ENCODE peak calls at places on chromosomes 16 and 17, in four cellular contexts. T is HepG2, D is K562, Q is IMR-90. F is an unnamed sample.

GRCh38 chr17:72388765-72389473 is 268.1 kb downstream of the SOX9 start:
- DNase-seq in D (no peak), T (no peak), Q (no peak), F (peak)

GRCh38 chr16:12723681-12724080 is 80.0 kb downstream of the CPPED1 start:
- DNase-seq in T (no peak), D (no peak), Q (no peak), F (no peak)

GRCh38 chr16:72990003-72990521 is 57.9 kb downstream of the ZFHX3 start:
- DNase-seq in T (no peak), D (no peak), Q (peak), F (peak)

GRCh38 chr17:81566461-81567126 is 14.4 kb upstream of the FAAP100 start:
- DNase-seq in Q (peak), T (no peak), D (no peak), F (peak)

GRCh38 chr16:11249233-11250061 is 6.6 kb downstream of the SOCS1 start:
- DNase-seq in D (no peak), Q (peak), T (no peak), F (no peak)

GRCh38 chr16:31355701-31356100 is 725 bp downstream of the ITGAX start:
- DNase-seq in D (no peak), Q (no peak), T (no peak), F (no peak)

GRCh38 chr16:30609002-30609927 is 924 bp downstream of the ZNF689 start:
- DNase-seq in T (no peak), Q (peak), D (peak), F (no peak)

GRCh38 chr16:14003119-14003570 is 68.0 kb upstream of the MRTFB start:
- DNase-seq in D (peak), T (no peak), Q (peak), F (no peak)

GRCh38 chr16:53721017-53721416 is 17.1 kb downstream of the FTO start:
- DNase-seq in Q (no peak), D (no peak), T (no peak), F (no peak)

GRCh38 chr17:74545456-74546230 is at the start of gene CD300C:
- DNase-seq in T (no peak), D (no peak), Q (no peak), F (no peak)

GRCh38 chr17:38748329-38749221 is at the start of gene PCGF2:
- DNase-seq in Q (peak), D (peak), T (peak), F (peak)

GRCh38 chr17:35709874-35710273 is 21.6 kb upstream of the RASL10B start:
- DNase-seq in T (no peak), Q (peak), D (no peak), F (no peak)

GRCh38 chr16:23079683-23080221 is 69.5 kb downstream of the USP31 start:
- DNase-seq in D (no peak), T (no peak), Q (no peak), F (peak)

GRCh38 chr16:87575027-87575804 is 27.1 kb upstream of the JPH3 start:
- DNase-seq in Q (no peak), T (no peak), D (peak), F (peak)

GRCh38 chr17:80969674-80970043 is 22.0 kb upstream of the CHMP6 start:
- DNase-seq in D (no peak), Q (no peak), T (no peak), F (no peak)

GRCh38 chr17:79335456-79335855 is 260.8 kb downstream of the ENGASE start:
- DNase-seq in D (no peak), Q (no peak), T (no peak), F (no peak)

GRCh38 chr16:84029297-84030096 is 13.1 kb downstream of the SLC38A8 start:
- DNase-seq in D (no peak), T (no peak), Q (no peak), F (no peak)

GRCh38 chr17:59669944-59670343 is 37.3 kb downstream of the PTRH2 start:
- DNase-seq in Q (no peak), T (no peak), D (no peak), F (no peak)

GRCh38 chr16:86462334-86463084 is 47.8 kb upstream of the FOXF1 start:
- DNase-seq in D (no peak), Q (peak), T (no peak), F (no peak)

GRCh38 chr16:88851616-88852015 is 5.1 kb downstream of the GALNS start:
- DNase-seq in T (no peak), Q (no peak), D (no peak), F (no peak)

GRCh38 chr16:1807626-1808025 is 14.1 kb upstream of the IGFALS start:
- DNase-seq in Q (no peak), T (no peak), D (no peak), F (no peak)

GRCh38 chr16:9003763-9004162 is 40.1 kb upstream of the USP7 start:
- DNase-seq in T (no peak), D (no peak), Q (no peak), F (no peak)

GRCh38 chr16:89290887-89291286 is 73.4 kb downstream of the ZNF778 start:
- DNase-seq in T (no peak), D (no peak), Q (no peak), F (no peak)

GRCh38 chr17:68605914-68606313 is 4.7 kb upstream of the FAM20A start:
- DNase-seq in D (no peak), T (no peak), Q (no peak), F (no peak)

GRCh38 chr17:732788-733720 is 658 bp downstream of the TLCD3A start:
- DNase-seq in D (peak), Q (peak), T (no peak), F (peak)

GRCh38 chr16:89150981-89151380 is 20.6 kb upstream of the CDH15 start:
- DNase-seq in D (no peak), T (no peak), Q (no peak), F (no peak)

GRCh38 chr16:14472357-14472756 is 157.7 kb downstream of the PARN start:
- DNase-seq in T (no peak), Q (no peak), D (no peak), F (no peak)

GRCh38 chr17:55341432-55341831 is 76.7 kb downstream of the HLF start:
- DNase-seq in D (no peak), T (no peak), Q (peak), F (no peak)

GRCh38 chr16:62751218-62751617 is 715.0 kb upstream of the CDH8 start:
- DNase-seq in D (no peak), T (no peak), Q (no peak), F (no peak)
- TF ChIP-seq MAZ in D (no peak), T (no peak), Q (no peak), F (no peak)

GRCh38 chr17:53631486-53631885 is 191.2 kb upstream of the KIF2B start:
- DNase-seq in Q (no peak), T (no peak), D (no peak), F (no peak)

GRCh38 chr17:53630115-53630514 is 192.6 kb upstream of the KIF2B start:
- DNase-seq in T (no peak), Q (no peak), D (no peak), F (no peak)

GRCh38 chr17:53628011-53628410 is 194.7 kb upstream of the KIF2B start:
- DNase-seq in T (no peak), D (no peak), Q (peak), F (no peak)

GRCh38 chr17:53629188-53629587 is 193.5 kb upstream of the KIF2B start:
- DNase-seq in D (no peak), T (no peak), Q (peak), F (no peak)

DNA sequence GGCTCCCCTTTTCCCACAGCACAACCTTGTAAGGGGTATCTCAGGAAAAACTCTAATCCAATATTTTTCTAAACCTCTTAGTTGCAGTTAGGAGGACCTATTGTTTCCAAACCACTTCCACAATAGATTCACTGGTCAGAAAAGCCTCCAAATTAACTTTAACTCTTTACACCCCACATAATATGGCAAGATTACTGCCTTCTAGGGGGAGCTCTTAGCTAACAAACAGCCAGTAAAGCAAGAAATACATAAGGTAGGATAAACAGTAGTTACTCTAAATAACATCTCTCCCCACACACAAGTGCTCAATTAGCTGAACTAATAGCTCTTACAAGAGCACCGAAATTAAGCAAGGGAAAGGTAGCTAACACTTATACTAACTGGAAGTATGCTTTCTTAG is 192.1 kb upstream of the KIF2B start:
- DNase-seq in Q (no peak), T (no peak), D (no peak), F (no peak)
- TF ChIP-seq MAZ in Q (no peak), T (no peak), D (no peak), F (no peak)

GRCh38 chr17:28494445-28495188 is 11.5 kb upstream of the FOXN1 start:
- DNase-seq in D (peak), T (peak), Q (peak), F (peak)
- TF ChIP-seq MAZ in D (no peak), T (no peak), Q (peak), F (no peak)

GRCh38 chr17:37530420-37530819 is 40.7 kb downstream of the DUSP14 start:
- DNase-seq in Q (peak), T (no peak), D (no peak), F (no peak)
- TF ChIP-seq MAZ in Q (no peak), T (no peak), D (no peak), F (no peak)

GRCh38 chr17:66271512-66271911 is 30.9 kb upstream of the PRKCA start:
- DNase-seq in D (no peak), Q (no peak), T (no peak), F (no peak)

GRCh38 chr17:66272699-66273390 is 29.6 kb upstream of the PRKCA start:
- DNase-seq in D (peak), T (no peak), Q (peak), F (peak)

GRCh38 chr17:66276328-66276937 is 26.0 kb upstream of the PRKCA start:
- DNase-seq in Q (peak), D (no peak), T (peak), F (peak)

GRCh38 chr17:66273391-66273722 is 29.1 kb upstream of the PRKCA start:
- DNase-seq in T (no peak), Q (no peak), D (no peak), F (no peak)

DNA sequence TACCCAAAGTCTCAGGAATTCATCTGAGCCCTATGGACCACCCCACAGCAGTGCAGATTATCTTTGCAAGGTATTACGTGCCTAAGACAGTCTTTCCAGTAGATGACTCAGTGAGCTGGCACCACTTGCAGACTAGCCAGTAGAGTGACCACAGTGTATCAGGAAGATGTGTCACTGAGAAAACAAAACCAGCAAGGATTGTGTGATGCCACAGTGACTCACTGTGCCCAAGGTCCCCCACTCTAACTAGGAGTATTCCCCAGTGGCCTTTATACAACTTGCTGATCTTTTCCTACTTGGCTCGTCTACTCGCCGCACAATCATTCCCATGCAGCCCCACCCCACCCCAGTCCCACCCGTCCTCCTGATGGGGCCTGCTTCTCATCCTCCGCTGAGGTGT is 26.8 kb upstream of the PRKCA start:
- DNase-seq in Q (peak), D (no peak), T (peak), F (peak)
- TF ChIP-seq MAZ in Q (no peak), D (no peak), T (no peak), F (no peak)

F was measured in A549.